ENCODE peak calls at places on chromosomes 13 and 19, in five cellular contexts. V, T, X, F and P are unnamed samples.

GRCh38 chr13:91248249-91248648 is 99.2 kb upstream of the MIR17HG start:
- ATAC-seq in V (no peak), T (no peak), X (no peak), F (no peak), P (no peak)

GRCh38 chr13:46530084-46530935 is 22.7 kb upstream of the LRCH1 start:
- ATAC-seq in V (peak), T (no peak), X (no peak), F (peak), P (peak)

GRCh38 chr13:51967482-51968446 is 43.5 kb downstream of the ATP7B start:
- ATAC-seq in V (no peak), T (no peak), X (no peak), F (peak), P (peak)

GRCh38 chr13:25324100-25324499 is 22.7 kb downstream of the NUP58 start:
- ATAC-seq in V (no peak), T (no peak), X (no peak), F (no peak), P (no peak)

GRCh38 chr13:33543089-33543459 is 257.5 kb upstream of the STARD13 start:
- ATAC-seq in V (no peak), T (peak), X (no peak), F (peak), P (no peak)

GRCh38 chr19:38148337-38148736 is 75.7 kb downstream of the DPF1 start:
- ATAC-seq in V (no peak), T (no peak), X (no peak), F (peak), P (no peak)

GRCh38 chr13:112671359-112671758 is 18.5 kb upstream of the ATP11A start:
- ATAC-seq in V (no peak), T (no peak), X (no peak), F (no peak), P (no peak)

GRCh38 chr19:14322889-14323463 is 58.3 kb upstream of the ADGRE5 start:
- ATAC-seq in V (no peak), T (no peak), X (no peak), F (no peak), P (no peak)

GRCh38 chr13:47175172-47175806 is 278.4 kb upstream of the HTR2A start:
- ATAC-seq in V (no peak), T (no peak), X (no peak), F (no peak), P (no peak)